ENCODE peak calls at places on chromosomes 1 and 21, in four cellular contexts. One of them, this sample, is unnamed.

GRCh38 chr1:155322571-155322952 is 1.9 kb downstream of the RUSC1 start:
- DNase-seq in H9: no peak
- DNase-seq in breast epithelium: no peak
- DNase-seq in upper lobe of right lung: peak; percentile 75
- DNase-seq in this sample: peak; percentile 84

GRCh38 chr1:231923461-231924132 is 297.0 kb downstream of the DISC1 start:
- DNase-seq in H9: no peak
- DNase-seq in upper lobe of right lung: no peak
- DNase-seq in breast epithelium: no peak
- DNase-seq in this sample: no peak

GRCh38 chr21:33101300-33102005 is 31.5 kb downstream of the OLIG1 start:
- DNase-seq in H9: peak; percentile 46
- DNase-seq in breast epithelium: no peak
- DNase-seq in upper lobe of right lung: no peak
- DNase-seq in this sample: peak; percentile 83

GRCh38 chr1:50774759-50775351 is 185.2 kb downstream of the FAF1 start:
- DNase-seq in breast epithelium: no peak
- DNase-seq in H9: no peak
- DNase-seq in upper lobe of right lung: no peak
- DNase-seq in this sample: no peak

GRCh38 chr1:2384941-2385481 is 6.3 kb downstream of the MORN1 start:
- DNase-seq in upper lobe of right lung: peak; percentile 58
- DNase-seq in breast epithelium: no peak
- DNase-seq in H9: no peak
- DNase-seq in this sample: peak; percentile 80

GRCh38 chr21:45136927-45137611 is 62.7 kb downstream of the ADARB1 start:
- DNase-seq in upper lobe of right lung: peak; percentile 81
- DNase-seq in breast epithelium: peak; percentile 78
- DNase-seq in H9: peak; percentile 84
- DNase-seq in this sample: peak; percentile 84

GRCh38 chr1:81113688-81114087 is 687.0 kb upstream of the ADGRL2 start:
- DNase-seq in H9: no peak
- DNase-seq in breast epithelium: no peak
- DNase-seq in upper lobe of right lung: no peak
- DNase-seq in this sample: no peak

GRCh38 chr1:168135116-168135981 is 1.4 kb downstream of the GPR161 start:
- DNase-seq in H9: peak; percentile 39
- DNase-seq in breast epithelium: no peak
- DNase-seq in upper lobe of right lung: no peak
- DNase-seq in this sample: no peak

GRCh38 chr1:43367026-43367903 is 546 bp downstream of the ELOVL1 start:
- DNase-seq in H9: no peak
- DNase-seq in breast epithelium: no peak
- DNase-seq in upper lobe of right lung: peak; percentile 74
- DNase-seq in this sample: no peak

GRCh38 chr1:165871311-165872067 is 44.1 kb downstream of the UCK2 start:
- DNase-seq in H9: peak; percentile 72
- DNase-seq in breast epithelium: no peak
- DNase-seq in upper lobe of right lung: peak; percentile 76
- DNase-seq in this sample: peak; percentile 65

GRCh38 chr21:42319368-42319767 is 4.2 kb upstream of the TFF3 start:
- DNase-seq in upper lobe of right lung: no peak
- DNase-seq in breast epithelium: no peak
- DNase-seq in H9: no peak
- DNase-seq in this sample: peak; percentile 86

DNA sequence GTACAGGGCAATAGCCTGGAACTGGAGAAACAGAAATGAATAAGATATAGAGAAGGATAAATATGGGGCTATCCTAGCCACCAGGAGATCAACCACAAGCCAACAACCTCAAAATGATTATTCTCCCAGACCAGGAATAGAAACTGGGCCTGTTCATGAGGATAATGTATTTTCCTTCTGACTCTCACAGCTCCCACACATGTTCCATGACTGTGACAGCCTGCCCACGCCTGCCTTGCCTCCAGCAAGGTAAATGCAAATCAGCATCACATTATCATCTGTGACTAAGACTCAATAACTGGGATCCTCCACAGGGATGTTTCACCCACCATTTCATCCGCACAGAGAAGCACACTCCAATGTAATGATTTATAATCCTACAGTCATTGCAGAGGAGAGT is 3.3 kb downstream of the ENSA start:
- DNase-seq in H9: no peak
- DNase-seq in upper lobe of right lung: no peak
- DNase-seq in breast epithelium: no peak
- DNase-seq in this sample: no peak
- H3K27ac ChIP-seq in H9: no peak overlapping the region
- H3K27ac ChIP-seq in upper lobe of right lung: no peak overlapping the region
- H3K27ac ChIP-seq in breast epithelium: peak overlapping the region; percentile 77
- H3K27ac ChIP-seq in this sample: no peak overlapping the region

GRCh38 chr21:38379171-38379570 is 119.1 kb downstream of the ERG start:
- DNase-seq in H9: no peak
- DNase-seq in breast epithelium: no peak
- DNase-seq in upper lobe of right lung: no peak
- DNase-seq in this sample: no peak

GRCh38 chr21:38376235-38376634 is 119.4 kb downstream of the KCNJ15 start:
- DNase-seq in upper lobe of right lung: no peak
- DNase-seq in H9: no peak
- DNase-seq in breast epithelium: no peak
- DNase-seq in this sample: peak; percentile 57

GRCh38 chr21:38380391-38381137 is 117.7 kb downstream of the ERG start:
- DNase-seq in breast epithelium: no peak
- DNase-seq in upper lobe of right lung: no peak
- DNase-seq in H9: no peak
- DNase-seq in this sample: no peak

GRCh38 chr21:38377165-38378093 is 120.6 kb downstream of the KCNJ15 start:
- DNase-seq in upper lobe of right lung: no peak
- DNase-seq in H9: no peak
- DNase-seq in breast epithelium: no peak
- DNase-seq in this sample: no peak

DNA sequence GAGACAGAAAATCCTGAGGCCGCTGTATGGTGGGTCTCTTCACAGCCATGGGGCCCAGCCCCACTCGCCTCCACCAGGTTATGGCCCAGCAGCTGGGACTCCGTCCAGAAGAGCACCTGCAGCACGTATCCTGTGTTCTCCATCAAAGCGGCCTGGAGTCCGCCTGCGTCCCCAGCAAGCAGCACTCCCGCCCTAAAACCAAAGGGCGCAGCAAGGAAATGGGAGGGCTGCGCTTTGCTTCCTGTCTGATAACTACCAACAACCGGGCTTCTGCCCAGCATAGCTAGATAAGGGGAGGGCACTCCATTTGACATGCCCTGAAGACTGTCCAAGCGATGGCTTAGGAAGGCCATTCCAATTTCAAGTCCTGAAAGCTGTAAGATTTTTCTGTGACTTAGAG is 119.9 kb downstream of the KCNJ15 start:
- DNase-seq in H9: no peak
- DNase-seq in breast epithelium: no peak
- DNase-seq in upper lobe of right lung: no peak
- DNase-seq in this sample: peak; percentile 64
- TF ChIP-seq CTCF in H9: no peak
- TF ChIP-seq CTCF in breast epithelium: no peak
- TF ChIP-seq CTCF in upper lobe of right lung: no peak
- TF ChIP-seq CTCF in this sample: no peak

GRCh38 chr1:236155399-236155767 is 13.0 kb downstream of the GPR137B start:
- DNase-seq in upper lobe of right lung: peak; percentile 29
- DNase-seq in breast epithelium: no peak
- DNase-seq in H9: no peak
- DNase-seq in this sample: no peak
- H3K4me1 ChIP-seq in upper lobe of right lung: no peaks in the 10 kb centered on the region
- H3K4me1 ChIP-seq in breast epithelium: no peaks in the 10 kb centered on the region
- H3K4me1 ChIP-seq in H9: no peaks in the 10 kb centered on the region
- H3K4me1 ChIP-seq in this sample: no peaks in the 10 kb centered on the region

GRCh38 chr1:115324649-115325420 is 13.2 kb downstream of the NGF start:
- DNase-seq in H9: no peak
- DNase-seq in upper lobe of right lung: no peak
- DNase-seq in breast epithelium: no peak
- DNase-seq in this sample: no peak
- H3K27ac ChIP-seq in H9: no peak overlapping the region
- H3K27ac ChIP-seq in upper lobe of right lung: no peak overlapping the region
- H3K27ac ChIP-seq in breast epithelium: no peak overlapping the region
- H3K27ac ChIP-seq in this sample: no peak overlapping the region

DNA sequence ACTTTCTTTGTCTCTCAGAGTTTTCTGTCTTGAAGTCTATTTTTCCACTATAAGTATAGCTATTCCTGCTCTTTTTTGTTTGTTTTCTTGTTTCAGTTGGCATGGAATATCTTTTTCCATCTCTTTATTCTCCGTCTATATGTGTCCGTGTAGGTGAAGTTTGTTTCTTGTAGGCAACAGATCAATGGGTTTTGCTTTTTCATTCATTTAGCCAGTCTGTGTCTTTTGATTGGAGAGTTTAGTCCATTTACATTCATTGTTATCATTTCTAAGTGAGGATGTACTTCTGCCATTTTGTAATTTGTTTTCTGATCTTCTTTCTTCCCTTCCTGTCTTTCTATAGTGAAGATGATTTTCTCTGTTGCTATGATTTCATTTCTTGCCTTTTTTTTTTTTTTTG is 132.5 kb upstream of the GPR52 start:
- DNase-seq in breast epithelium: no peak
- DNase-seq in upper lobe of right lung: no peak
- DNase-seq in H9: no peak
- DNase-seq in this sample: no peak
- TF ChIP-seq CTCF in breast epithelium: no peak
- TF ChIP-seq CTCF in upper lobe of right lung: no peak
- TF ChIP-seq CTCF in H9: no peak
- TF ChIP-seq CTCF in this sample: no peak

GRCh38 chr1:30842698-30843354 is 65.7 kb downstream of the SDC3 start:
- DNase-seq in breast epithelium: no peak
- DNase-seq in H9: no peak
- DNase-seq in upper lobe of right lung: no peak
- DNase-seq in this sample: no peak
- H3K4me1 ChIP-seq in breast epithelium: no peaks in the 10 kb centered on the region
- H3K4me1 ChIP-seq in H9: peaks cover 7% of the 10 kb centered on the region
- H3K4me1 ChIP-seq in upper lobe of right lung: peaks cover 24% of the 10 kb centered on the region
- H3K4me1 ChIP-seq in this sample: peaks cover 5% of the 10 kb centered on the region